ENCODE peak calls at places on chromosomes 4 and X, in nine cellular contexts. One of them, this sample, is unnamed.

GRCh38 chr4:4764506-4764905 is 95.0 kb upstream of the MSX1 start:
- DNase-seq in tibial nerve: no peak
- DNase-seq in pancreas: no peak
- DNase-seq in CD8-positive, alpha-beta memory T cell: no peak
- DNase-seq in A549: no peak
- DNase-seq in H7: no peak
- DNase-seq in astrocyte of the cerebellum: no peak
- DNase-seq in GM23338: no peak
- DNase-seq in choroid plexus epithelial cell: no peak
- DNase-seq in this sample: no peak

GRCh38 chr4:1792832-1793495 is at the start of gene FGFR3:
- DNase-seq in tibial nerve: no peak
- DNase-seq in pancreas: no peak
- DNase-seq in CD8-positive, alpha-beta memory T cell: peak
- DNase-seq in A549: peak
- DNase-seq in H7: peak
- DNase-seq in astrocyte of the cerebellum: no peak
- DNase-seq in GM23338: peak
- DNase-seq in choroid plexus epithelial cell: no peak
- DNase-seq in this sample: no peak

GRCh38 chr4:1337951-1338751 is 8.9 kb upstream of the UVSSA start:
- DNase-seq in tibial nerve: no peak
- DNase-seq in pancreas: no peak
- DNase-seq in CD8-positive, alpha-beta memory T cell: no peak
- DNase-seq in A549: no peak
- DNase-seq in H7: no peak
- DNase-seq in astrocyte of the cerebellum: no peak
- DNase-seq in GM23338: no peak
- DNase-seq in choroid plexus epithelial cell: no peak
- DNase-seq in this sample: no peak

GRCh38 chr4:24001945-24002640 is 112.2 kb upstream of the PPARGC1A start:
- DNase-seq in tibial nerve: no peak
- DNase-seq in pancreas: no peak
- DNase-seq in CD8-positive, alpha-beta memory T cell: no peak
- DNase-seq in A549: no peak
- DNase-seq in H7: no peak
- DNase-seq in astrocyte of the cerebellum: peak
- DNase-seq in GM23338: no peak
- DNase-seq in choroid plexus epithelial cell: peak
- DNase-seq in this sample: no peak

GRCh38 chr4:107689912-107690587 is 30.0 kb downstream of the PAPSS1 start:
- DNase-seq in tibial nerve: no peak
- DNase-seq in pancreas: no peak
- DNase-seq in CD8-positive, alpha-beta memory T cell: no peak
- DNase-seq in A549: peak
- DNase-seq in H7: no peak
- DNase-seq in astrocyte of the cerebellum: peak
- DNase-seq in GM23338: no peak
- DNase-seq in choroid plexus epithelial cell: peak
- DNase-seq in this sample: peak

GRCh38 chr4:129545599-129546278 is 449.8 kb downstream of the C4orf33 start:
- DNase-seq in tibial nerve: peak
- DNase-seq in pancreas: peak
- DNase-seq in CD8-positive, alpha-beta memory T cell: no peak
- DNase-seq in A549: no peak
- DNase-seq in H7: no peak
- DNase-seq in astrocyte of the cerebellum: peak
- DNase-seq in GM23338: no peak
- DNase-seq in choroid plexus epithelial cell: peak
- DNase-seq in this sample: no peak

GRCh38 chr4:102143433-102143832 is 201.8 kb downstream of the SLC39A8 start:
- DNase-seq in tibial nerve: no peak
- DNase-seq in pancreas: no peak
- DNase-seq in CD8-positive, alpha-beta memory T cell: no peak
- DNase-seq in A549: no peak
- DNase-seq in H7: no peak
- DNase-seq in astrocyte of the cerebellum: no peak
- DNase-seq in GM23338: no peak
- DNase-seq in choroid plexus epithelial cell: no peak
- DNase-seq in this sample: no peak

GRCh38 chr4:102174800-102175199 is 170.5 kb downstream of the SLC39A8 start:
- DNase-seq in tibial nerve: no peak
- DNase-seq in pancreas: no peak
- DNase-seq in CD8-positive, alpha-beta memory T cell: no peak
- DNase-seq in A549: no peak
- DNase-seq in H7: no peak
- DNase-seq in astrocyte of the cerebellum: peak
- DNase-seq in GM23338: no peak
- DNase-seq in choroid plexus epithelial cell: peak
- DNase-seq in this sample: peak

GRCh38 chr4:80125252-80126177 is 52.5 kb upstream of the ANTXR2 start:
- DNase-seq in tibial nerve: no peak
- DNase-seq in pancreas: no peak
- DNase-seq in CD8-positive, alpha-beta memory T cell: no peak
- DNase-seq in A549: no peak
- DNase-seq in H7: no peak
- DNase-seq in astrocyte of the cerebellum: peak
- DNase-seq in GM23338: peak
- DNase-seq in choroid plexus epithelial cell: peak
- DNase-seq in this sample: peak

GRCh38 chr4:7820031-7820825 is 119.4 kb downstream of the AFAP1 start:
- DNase-seq in tibial nerve: no peak
- DNase-seq in pancreas: no peak
- DNase-seq in CD8-positive, alpha-beta memory T cell: no peak
- DNase-seq in A549: no peak
- DNase-seq in H7: no peak
- DNase-seq in astrocyte of the cerebellum: no peak
- DNase-seq in GM23338: no peak
- DNase-seq in choroid plexus epithelial cell: no peak
- DNase-seq in this sample: no peak

GRCh38 chr4:31146366-31146765 is 426.2 kb downstream of the PCDH7 start:
- DNase-seq in tibial nerve: no peak
- DNase-seq in pancreas: no peak
- DNase-seq in CD8-positive, alpha-beta memory T cell: no peak
- DNase-seq in A549: peak
- DNase-seq in H7: no peak
- DNase-seq in astrocyte of the cerebellum: no peak
- DNase-seq in GM23338: no peak
- DNase-seq in choroid plexus epithelial cell: no peak
- DNase-seq in this sample: no peak

GRCh38 chr4:150231108-150231770 is 153.0 kb downstream of the DCLK2 start:
- DNase-seq in tibial nerve: no peak
- DNase-seq in pancreas: no peak
- DNase-seq in CD8-positive, alpha-beta memory T cell: no peak
- DNase-seq in A549: no peak
- DNase-seq in H7: no peak
- DNase-seq in astrocyte of the cerebellum: no peak
- DNase-seq in GM23338: no peak
- DNase-seq in choroid plexus epithelial cell: no peak
- DNase-seq in this sample: no peak

GRCh38 chrX:1411331-1411730 is 19.4 kb upstream of the SLC25A6 start:
- DNase-seq in tibial nerve: no peak
- DNase-seq in pancreas: no peak
- DNase-seq in CD8-positive, alpha-beta memory T cell: no peak
- DNase-seq in A549: no peak
- DNase-seq in H7: no peak
- DNase-seq in astrocyte of the cerebellum: no peak
- DNase-seq in GM23338: no peak
- DNase-seq in choroid plexus epithelial cell: no peak
- DNase-seq in this sample: no peak

GRCh38 chrX:85995641-85996040 is 51.7 kb downstream of the CHM start:
- DNase-seq in tibial nerve: no peak
- DNase-seq in pancreas: no peak
- DNase-seq in CD8-positive, alpha-beta memory T cell: no peak
- DNase-seq in A549: no peak
- DNase-seq in H7: no peak
- DNase-seq in astrocyte of the cerebellum: no peak
- DNase-seq in GM23338: no peak
- DNase-seq in choroid plexus epithelial cell: no peak
- DNase-seq in this sample: no peak

GRCh38 chr4:22345678-22346077 is 170.2 kb downstream of the ADGRA3 start:
- DNase-seq in tibial nerve: no peak
- DNase-seq in pancreas: no peak
- DNase-seq in CD8-positive, alpha-beta memory T cell: no peak
- DNase-seq in A549: no peak
- DNase-seq in H7: no peak
- DNase-seq in astrocyte of the cerebellum: no peak
- DNase-seq in GM23338: no peak
- DNase-seq in choroid plexus epithelial cell: no peak
- DNase-seq in this sample: no peak

GRCh38 chr4:22338806-22339205 is 177.1 kb downstream of the ADGRA3 start:
- DNase-seq in tibial nerve: no peak
- DNase-seq in pancreas: no peak
- DNase-seq in CD8-positive, alpha-beta memory T cell: no peak
- DNase-seq in A549: no peak
- DNase-seq in H7: no peak
- DNase-seq in astrocyte of the cerebellum: no peak
- DNase-seq in GM23338: no peak
- DNase-seq in choroid plexus epithelial cell: no peak
- DNase-seq in this sample: no peak

GRCh38 chr4:22345055-22345454 is 170.8 kb downstream of the ADGRA3 start:
- DNase-seq in tibial nerve: no peak
- DNase-seq in pancreas: no peak
- DNase-seq in CD8-positive, alpha-beta memory T cell: no peak
- DNase-seq in A549: no peak
- DNase-seq in H7: no peak
- DNase-seq in astrocyte of the cerebellum: no peak
- DNase-seq in GM23338: no peak
- DNase-seq in choroid plexus epithelial cell: no peak
- DNase-seq in this sample: no peak

GRCh38 chr4:22339491-22339890 is 176.4 kb downstream of the ADGRA3 start:
- DNase-seq in tibial nerve: no peak
- DNase-seq in pancreas: no peak
- DNase-seq in CD8-positive, alpha-beta memory T cell: no peak
- DNase-seq in A549: no peak
- DNase-seq in H7: no peak
- DNase-seq in astrocyte of the cerebellum: no peak
- DNase-seq in GM23338: no peak
- DNase-seq in choroid plexus epithelial cell: no peak
- DNase-seq in this sample: no peak

GRCh38 chr4:22343606-22344005 is 172.3 kb downstream of the ADGRA3 start:
- DNase-seq in tibial nerve: no peak
- DNase-seq in pancreas: no peak
- DNase-seq in CD8-positive, alpha-beta memory T cell: no peak
- DNase-seq in A549: no peak
- DNase-seq in H7: no peak
- DNase-seq in astrocyte of the cerebellum: no peak
- DNase-seq in GM23338: no peak
- DNase-seq in choroid plexus epithelial cell: no peak
- DNase-seq in this sample: no peak
- H3K4me3 ChIP-seq in tibial nerve: no peak
- H3K4me3 ChIP-seq in pancreas: no peak
- H3K4me3 ChIP-seq in CD8-positive, alpha-beta memory T cell: no peak
- H3K4me3 ChIP-seq in A549: no peak
- H3K4me3 ChIP-seq in H7: no peak
- H3K4me3 ChIP-seq in astrocyte of the cerebellum: no peak
- H3K4me3 ChIP-seq in GM23338: no peak
- H3K4me3 ChIP-seq in choroid plexus epithelial cell: no peak
- H3K4me3 ChIP-seq in this sample: no peak

DNA sequence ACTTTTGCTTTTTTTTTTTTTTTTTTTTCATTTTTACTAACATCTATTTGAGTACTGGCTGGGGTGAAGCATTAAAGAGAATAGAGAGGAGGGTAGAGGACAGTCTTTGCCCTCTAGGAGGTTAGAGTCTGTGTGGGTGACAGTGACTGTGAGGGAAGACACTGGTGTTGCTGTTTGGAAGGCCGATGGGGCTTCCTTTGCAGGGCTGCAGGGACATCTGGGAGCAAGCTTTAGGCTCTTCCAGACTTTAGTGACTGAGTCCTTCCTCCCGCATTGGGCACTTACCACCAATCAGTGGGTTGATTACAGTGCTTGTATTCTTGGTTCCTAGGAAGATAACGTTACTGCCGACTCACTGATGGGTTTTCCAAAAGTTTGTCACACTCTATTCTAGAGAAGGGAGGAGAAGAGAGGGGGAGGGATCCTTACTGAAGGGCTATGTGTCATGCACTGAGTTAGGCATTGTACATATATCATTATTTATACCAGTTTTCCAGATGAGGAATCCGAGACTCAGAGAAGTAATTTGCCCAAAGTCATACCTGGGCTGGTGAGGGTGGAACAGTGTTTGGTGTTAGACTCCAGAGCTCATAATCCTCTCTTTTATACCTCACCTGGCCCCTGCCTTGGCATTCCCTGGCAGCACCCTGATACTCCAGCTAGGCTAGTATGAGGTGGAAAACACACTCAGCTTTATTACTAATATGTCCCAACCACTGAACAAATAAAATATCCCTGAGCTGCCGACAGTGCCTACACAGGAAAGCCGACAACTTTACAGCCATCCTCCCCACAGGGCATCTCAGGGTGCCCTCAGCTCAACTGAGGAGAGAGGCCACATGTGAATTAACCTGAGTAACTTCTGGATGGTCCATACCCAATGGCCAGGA is 3.8 kb downstream of the CHST7 start:
- DNase-seq in tibial nerve: no peak
- DNase-seq in pancreas: no peak
- DNase-seq in CD8-positive, alpha-beta memory T cell: no peak
- DNase-seq in A549: no peak
- DNase-seq in H7: no peak
- DNase-seq in astrocyte of the cerebellum: no peak
- DNase-seq in GM23338: no peak
- DNase-seq in choroid plexus epithelial cell: no peak
- DNase-seq in this sample: no peak
- H3K4me3 ChIP-seq in tibial nerve: no peak
- H3K4me3 ChIP-seq in pancreas: no peak
- H3K4me3 ChIP-seq in CD8-positive, alpha-beta memory T cell: no peak
- H3K4me3 ChIP-seq in A549: peak
- H3K4me3 ChIP-seq in H7: no peak
- H3K4me3 ChIP-seq in astrocyte of the cerebellum: no peak
- H3K4me3 ChIP-seq in GM23338: peak
- H3K4me3 ChIP-seq in choroid plexus epithelial cell: peak
- H3K4me3 ChIP-seq in this sample: no peak

DNA sequence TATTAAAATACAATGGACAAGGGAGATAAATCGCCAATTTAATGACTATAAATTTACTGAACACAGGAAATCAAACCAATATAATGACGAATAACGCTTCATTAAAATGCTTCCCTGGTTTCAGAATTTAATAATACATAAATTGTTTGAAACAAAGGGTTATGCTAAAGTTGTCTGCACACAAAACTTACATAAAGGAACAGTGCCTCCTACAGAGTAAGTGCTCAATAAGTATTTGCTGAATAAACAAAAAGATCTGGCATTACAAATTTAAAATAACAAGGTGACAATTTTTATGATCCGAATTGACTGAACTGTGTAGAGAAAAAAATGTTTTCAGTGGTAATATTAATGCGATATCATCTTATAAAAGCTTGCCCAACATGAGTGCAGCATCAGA is 69.6 kb downstream of the NOCT start:
- DNase-seq in tibial nerve: no peak
- DNase-seq in pancreas: no peak
- DNase-seq in CD8-positive, alpha-beta memory T cell: no peak
- DNase-seq in A549: no peak
- DNase-seq in H7: no peak
- DNase-seq in astrocyte of the cerebellum: no peak
- DNase-seq in GM23338: no peak
- DNase-seq in choroid plexus epithelial cell: peak
- DNase-seq in this sample: peak
- H3K4me3 ChIP-seq in tibial nerve: peak
- H3K4me3 ChIP-seq in pancreas: peak
- H3K4me3 ChIP-seq in CD8-positive, alpha-beta memory T cell: no peak
- H3K4me3 ChIP-seq in A549: peak
- H3K4me3 ChIP-seq in H7: no peak
- H3K4me3 ChIP-seq in astrocyte of the cerebellum: peak
- H3K4me3 ChIP-seq in GM23338: peak
- H3K4me3 ChIP-seq in choroid plexus epithelial cell: peak
- H3K4me3 ChIP-seq in this sample: peak

GRCh38 chr4:10020871-10021676 is at the start of gene SLC2A9:
- DNase-seq in tibial nerve: no peak
- DNase-seq in pancreas: no peak
- DNase-seq in CD8-positive, alpha-beta memory T cell: no peak
- DNase-seq in A549: no peak
- DNase-seq in H7: no peak
- DNase-seq in astrocyte of the cerebellum: no peak
- DNase-seq in GM23338: no peak
- DNase-seq in choroid plexus epithelial cell: peak
- DNase-seq in this sample: no peak
- H3K4me3 ChIP-seq in tibial nerve: no peak
- H3K4me3 ChIP-seq in pancreas: no peak
- H3K4me3 ChIP-seq in CD8-positive, alpha-beta memory T cell: no peak
- H3K4me3 ChIP-seq in A549: no peak
- H3K4me3 ChIP-seq in H7: no peak
- H3K4me3 ChIP-seq in astrocyte of the cerebellum: no peak
- H3K4me3 ChIP-seq in GM23338: no peak
- H3K4me3 ChIP-seq in choroid plexus epithelial cell: peak
- H3K4me3 ChIP-seq in this sample: no peak